ENCODE peak calls at places on chromosomes 12 and 14, in ten cellular contexts. U is fibroblast of gingiva; L is astrocyte of the cerebellum; Y is amygdala; G is anterior cingulate cortex; P is fibroblast of lung; N is activated CD8-positive, alpha-beta T cell treated with anti-CD3 and anti-CD28 coated beads, Interleukin-2, amount 10 ng/mL, durations not matched to agents 7 days and 5 days; M is T-helper 17 cell; T is GM23248; S is cardiac fibroblast. D is an unnamed sample.

GRCh38 chr12:103799504-103800251 is 41.4 kb downstream of the NT5DC3 start:
- DNase-seq in U (peak), L (peak), Y (no peak), G (no peak), P (peak), N (no peak), M (no peak), T (peak), S (peak), D (no peak)

GRCh38 chr12:1864867-1865266 is 44.5 kb downstream of the LRTM2 start:
- DNase-seq in U (no peak), L (no peak), Y (no peak), G (no peak), P (no peak), N (no peak), M (no peak), T (no peak), S (no peak), D (no peak)

GRCh38 chr12:128817115-128818015 is 6.4 kb downstream of the SLC15A4 start:
- DNase-seq in U (peak), L (peak), Y (no peak), G (peak), P (peak), N (no peak), M (no peak), T (peak), S (peak), D (peak)

GRCh38 chr12:111103583-111103982 is 183.2 kb upstream of the MYL2 start:
- DNase-seq in U (no peak), L (no peak), Y (no peak), G (no peak), P (no peak), N (no peak), M (no peak), T (no peak), S (no peak), D (no peak)

GRCh38 chr14:103887557-103888115 is 40.3 kb upstream of the PPP1R13B start:
- DNase-seq in U (no peak), L (no peak), Y (no peak), G (no peak), P (no peak), N (no peak), M (no peak), T (no peak), S (no peak), D (no peak)

GRCh38 chr12:129226005-129226404 is 372.7 kb downstream of the GLT1D1 start:
- DNase-seq in U (no peak), L (no peak), Y (no peak), G (no peak), P (no peak), N (no peak), M (no peak), T (no peak), S (no peak), D (no peak)

GRCh38 chr12:130041983-130042812 is 120.1 kb upstream of the FZD10 start:
- DNase-seq in U (no peak), L (no peak), Y (peak), G (peak), P (no peak), N (peak), M (no peak), T (peak), S (no peak), D (peak)

GRCh38 chr14:72516936-72517408 is 376.9 kb downstream of the DPF3 start:
- DNase-seq in U (peak), L (peak), Y (peak), G (peak), P (peak), N (peak), M (peak), T (peak), S (peak), D (peak)

GRCh38 chr12:95995238-95996031 is 709 bp downstream of the HAL start:
- DNase-seq in U (no peak), L (no peak), Y (no peak), G (no peak), P (no peak), N (no peak), M (no peak), T (no peak), S (no peak), D (no peak)

GRCh38 chr12:76018111-76018510 is 13.5 kb downstream of the PHLDA1 start:
- DNase-seq in U (peak), L (no peak), Y (no peak), G (no peak), P (peak), N (no peak), M (no peak), T (peak), S (peak), D (no peak)

GRCh38 chr14:75231320-75231719 is 47.3 kb upstream of the FOS start:
- DNase-seq in U (no peak), L (no peak), Y (no peak), G (no peak), P (no peak), N (no peak), M (no peak), T (no peak), S (no peak), D (no peak)

GRCh38 chr14:61329478-61330051 is 8.2 kb downstream of the PRKCH start:
- DNase-seq in U (no peak), L (no peak), Y (no peak), G (no peak), P (no peak), N (no peak), M (no peak), T (no peak), S (no peak), D (no peak)

GRCh38 chr12:121494093-121494787 is 86.6 kb downstream of the KDM2B start:
- DNase-seq in U (peak), L (no peak), Y (no peak), G (no peak), P (peak), N (peak), M (peak), T (peak), S (peak), D (no peak)

GRCh38 chr12:93839076-93839475 is 161.9 kb downstream of the CRADD start:
- DNase-seq in U (no peak), L (no peak), Y (no peak), G (no peak), P (peak), N (no peak), M (no peak), T (no peak), S (no peak), D (no peak)

GRCh38 chr12:321606-322326 is 59.1 kb upstream of the SLC6A13 start:
- DNase-seq in U (no peak), L (no peak), Y (no peak), G (no peak), P (peak), N (no peak), M (no peak), T (peak), S (peak), D (no peak)

GRCh38 chr12:104494816-104495158 is 38.0 kb downstream of the CHST11 start:
- DNase-seq in U (peak), L (no peak), Y (no peak), G (no peak), P (peak), N (no peak), M (no peak), T (peak), S (no peak), D (no peak)

GRCh38 chr12:121214171-121214777 is 4.3 kb downstream of the P2RX4 start:
- DNase-seq in U (peak), L (peak), Y (no peak), G (no peak), P (peak), N (no peak), M (no peak), T (peak), S (peak), D (no peak)

D was measured in C1 segment of cervical spinal cord.